ENCODE peak calls at places on chromosome 21, in nine cellular contexts. J, U, N, S, K, D, X, C and V are unnamed samples.

GRCh38 chr21:21458124-21458631 is 460.0 kb downstream of the NCAM2 start:
- DNase-seq in J (no peak), U (no peak), N (no peak), S (no peak), K (no peak), D (no peak), X (no peak), C (no peak), V (no peak)

GRCh38 chr21:28142692-28143091 is 850.0 kb downstream of the LTN1 start:
- DNase-seq in J (no peak), U (no peak), N (no peak), S (no peak), K (no peak), D (no peak), X (no peak), C (no peak), V (no peak)

GRCh38 chr21:46100426-46100825 is 2.5 kb downstream of the COL6A2 start:
- DNase-seq in J (peak; percentile 85), U (no peak), N (no peak), S (no peak), K (no peak), D (peak; percentile 34), X (no peak), C (peak; percentile 6), V (no peak)

GRCh38 chr21:29825936-29826335 is 113.9 kb downstream of the GRIK1 start:
- DNase-seq in J (no peak), U (no peak), N (no peak), S (no peak), K (no peak), D (no peak), X (no peak), C (no peak), V (no peak)

GRCh38 chr21:45988366-45989347 is 7.1 kb downstream of the COL6A1 start:
- DNase-seq in J (no peak), U (no peak), N (peak; percentile 56), S (no peak), K (no peak), D (peak; percentile 63), X (no peak), C (no peak), V (no peak)

GRCh38 chr21:45920824-45921600 is 60.6 kb upstream of the COL6A1 start:
- DNase-seq in J (no peak), U (no peak), N (no peak), S (no peak), K (no peak), D (no peak), X (no peak), C (no peak), V (no peak)

GRCh38 chr21:29885491-29885890 is 54.3 kb downstream of the GRIK1 start:
- DNase-seq in J (no peak), U (no peak), N (no peak), S (no peak), K (no peak), D (no peak), X (no peak), C (no peak), V (no peak)

GRCh38 chr21:23021481-23021880 is 2023.3 kb downstream of the NCAM2 start:
- DNase-seq in J (no peak), U (no peak), N (no peak), S (no peak), K (no peak), D (no peak), X (no peak), C (no peak), V (no peak)

GRCh38 chr21:21387891-21388290 is 389.7 kb downstream of the NCAM2 start:
- DNase-seq in J (no peak), U (no peak), N (no peak), S (no peak), K (no peak), D (no peak), X (no peak), C (no peak), V (no peak)

GRCh38 chr21:45287438-45288391 is at the start of gene POFUT2:
- DNase-seq in J (peak; percentile 98), U (peak; percentile 91), N (peak; percentile 99), S (peak; percentile 85), K (peak; percentile 94), D (peak; percentile 99), X (peak; percentile 82), C (peak; percentile 99), V (peak; percentile 98)

GRCh38 chr21:29904359-29905282 is 35.2 kb downstream of the GRIK1 start:
- DNase-seq in J (no peak), U (no peak), N (no peak), S (no peak), K (no peak), D (no peak), X (no peak), C (no peak), V (no peak)

GRCh38 chr21:43740497-43741156 is 21.7 kb downstream of the PDXK start:
- DNase-seq in J (no peak), U (peak; percentile 68), N (no peak), S (no peak), K (peak; percentile 77), D (peak; percentile 79), X (no peak), C (peak; percentile 56), V (no peak)
- TF ChIP-seq POLR2A in J (no peak), U (no peak), N (no peak), S (no peak), K (peak; percentile 34), D (no peak), X (peak; percentile 22), C (no peak), V (no peak)

GRCh38 chr21:42534901-42535378 is 21.3 kb downstream of the SLC37A1 start:
- DNase-seq in J (no peak), U (no peak), N (no peak), S (no peak), K (no peak), D (no peak), X (peak; percentile 80), C (peak; percentile 19), V (peak; percentile 37)

GRCh38 chr21:42536601-42537000 is 22.9 kb downstream of the SLC37A1 start:
- DNase-seq in J (no peak), U (no peak), N (no peak), S (no peak), K (no peak), D (peak; percentile 9), X (no peak), C (no peak), V (no peak)

GRCh38 chr21:42534361-42534900 is 20.8 kb downstream of the SLC37A1 start:
- DNase-seq in J (no peak), U (no peak), N (no peak), S (no peak), K (no peak), D (peak; percentile 75), X (no peak), C (peak; percentile 31), V (no peak)

GRCh38 chr21:42537106-42537742 is 23.6 kb downstream of the SLC37A1 start:
- DNase-seq in J (no peak), U (no peak), N (no peak), S (no peak), K (no peak), D (peak; percentile 14), X (no peak), C (no peak), V (no peak)

DNA sequence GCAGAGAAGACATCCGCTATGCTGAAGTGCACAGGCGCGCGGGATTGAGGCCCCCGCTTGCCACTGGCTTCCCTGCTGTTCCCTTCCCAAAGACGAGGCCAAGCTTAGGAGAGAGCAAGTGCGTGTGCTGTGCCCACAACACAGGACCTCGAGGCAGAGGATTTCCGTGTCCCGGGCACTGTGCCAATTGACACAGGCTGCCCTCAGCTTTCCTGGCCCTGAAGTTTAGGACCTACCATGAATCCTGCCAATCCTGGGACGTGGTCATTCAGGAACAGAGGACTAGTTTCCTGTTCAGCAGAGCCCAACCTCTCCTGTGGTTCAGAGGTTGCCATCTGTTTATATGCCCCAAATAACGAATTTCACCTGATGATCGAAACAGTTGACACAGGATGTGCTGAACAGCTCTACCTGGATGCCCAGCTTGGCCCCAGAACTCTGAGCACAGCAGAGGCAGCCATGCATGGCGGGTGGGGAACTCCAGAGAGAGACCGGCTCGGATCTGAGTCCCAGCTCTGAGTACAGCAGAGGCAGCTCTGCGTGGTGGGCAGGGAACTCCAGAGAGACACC is 22.0 kb downstream of the SLC37A1 start:
- DNase-seq in J (no peak), U (no peak), N (peak; percentile 90), S (no peak), K (no peak), D (peak; percentile 61), X (peak; percentile 81), C (peak; percentile 42), V (peak; percentile 61)
- TF ChIP-seq POLR2AphosphoS5 in J (no peak), U (no peak), N (peak; percentile 70), S (no peak), K (no peak), D (no peak), X (no peak), C (no peak), V (no peak)

GRCh38 chr21:37429356-37429755 is 62.8 kb downstream of the DYRK1A start:
- DNase-seq in J (no peak), U (no peak), N (no peak), S (no peak), K (no peak), D (no peak), X (no peak), C (no peak), V (no peak)
- TF ChIP-seq POLR2A in J (no peak), U (no peak), N (no peak), S (no peak), K (no peak), D (no peak), X (no peak), C (no peak), V (no peak)

DNA sequence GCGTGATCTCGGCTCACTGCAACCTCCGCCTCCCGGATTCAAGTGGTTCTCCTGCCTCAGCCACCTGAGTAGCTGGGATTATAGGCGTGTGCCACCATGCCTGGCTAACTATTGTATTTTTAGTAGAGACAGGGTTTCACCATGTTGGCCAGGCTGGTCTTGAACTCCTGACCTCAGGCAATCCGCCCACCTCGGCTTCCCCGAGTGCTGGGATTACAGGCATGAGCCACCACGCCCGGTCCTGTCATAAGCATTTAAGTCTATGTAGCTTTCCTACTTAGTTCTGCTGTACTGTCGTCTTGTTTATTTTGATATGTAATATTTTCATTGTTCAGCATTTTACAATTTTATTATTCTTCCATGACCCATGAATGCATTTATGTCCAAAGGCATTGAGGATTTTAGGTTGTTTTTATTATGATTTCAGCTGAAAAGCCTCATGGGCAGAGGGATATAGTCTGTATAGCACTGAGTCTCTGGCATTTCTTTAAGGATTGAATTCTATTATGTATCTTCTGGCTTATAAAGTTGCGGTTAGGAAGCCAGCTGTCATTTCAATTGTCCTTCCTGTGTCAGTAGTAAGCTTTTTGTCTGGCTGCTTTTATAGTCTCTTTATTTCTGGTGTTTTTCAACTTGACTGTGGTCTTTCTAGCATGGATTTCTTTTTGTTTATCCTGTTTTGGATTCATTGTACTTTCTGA is 9.2 kb downstream of the AGPAT3 start:
- DNase-seq in J (no peak), U (no peak), N (peak; percentile 65), S (no peak), K (no peak), D (no peak), X (no peak), C (no peak), V (no peak)
- TF ChIP-seq POLR2AphosphoS5 in J (no peak), U (no peak), N (no peak), S (no peak), K (no peak), D (no peak), X (no peak), C (no peak), V (no peak)